ENCODE peak calls at places on chromosomes 13 and 19, in ten cellular contexts. K is transverse colon, Z is spleen, J is endothelial cell of umbilical vein, X is stomach, G is suprapubic skin, O is sigmoid colon, B is breast epithelium, Y is upper lobe of left lung, D is vagina. F is an unnamed sample.

GRCh38 chr19:8877854-8878705 is 45.9 kb downstream of the MBD3L1 start:
- DNase-seq in B (no peak), K (no peak), D (no peak), J (no peak), Z (no peak), Y (no peak), X (no peak), G (no peak), O (no peak), F (no peak)

GRCh38 chr13:41562541-41563178 is 105.3 kb downstream of the RGCC start:
- DNase-seq in Y (no peak), O (no peak), G (no peak), D (no peak), Z (no peak), K (no peak), J (no peak), X (no peak), B (no peak), F (no peak)

GRCh38 chr13:98959299-98959698 is 18.6 kb downstream of the DOCK9 start:
- DNase-seq in D (no peak), O (no peak), K (peak; percentile 37), X (no peak), Z (no peak), G (no peak), Y (no peak), J (no peak), B (no peak), F (no peak)

GRCh38 chr19:54096642-54097106 is 3.9 kb downstream of the OSCAR start:
- DNase-seq in G (no peak), K (peak; percentile 42), J (no peak), B (no peak), X (no peak), Y (no peak), Z (peak; percentile 86), D (no peak), O (peak; percentile 68), F (no peak)

GRCh38 chr13:110006304-110006703 is 219.9 kb upstream of the IRS2 start:
- DNase-seq in D (no peak), X (no peak), G (peak; percentile 84), K (no peak), Y (no peak), J (no peak), O (no peak), B (peak; percentile 88), Z (no peak), F (no peak)

GRCh38 chr13:50574731-50575130 is 268.8 kb downstream of the DLEU7 start:
- DNase-seq in B (no peak), G (no peak), Z (no peak), O (no peak), J (no peak), D (no peak), X (no peak), Y (no peak), K (no peak), F (no peak)

GRCh38 chr13:100573121-100573520 is 15.5 kb downstream of the GGACT start:
- DNase-seq in D (no peak), K (peak; percentile 78), Y (no peak), G (no peak), J (peak; percentile 83), B (peak; percentile 36), Z (no peak), O (peak; percentile 77), X (peak; percentile 82), F (no peak)

GRCh38 chr13:40613954-40614353 is 52.5 kb downstream of the FOXO1 start:
- DNase-seq in D (no peak), J (no peak), G (no peak), O (no peak), K (no peak), Y (no peak), Z (no peak), B (no peak), X (no peak), F (no peak)

GRCh38 chr19:7426986-7427385 is 61.8 kb downstream of the PEX11G start:
- DNase-seq in J (no peak), Z (no peak), B (no peak), X (no peak), O (no peak), K (no peak), Y (no peak), D (no peak), G (no peak), F (no peak)

GRCh38 chr19:53333071-53333465 is 481 bp upstream of the ZNF845 start:
- DNase-seq in X (peak; percentile 42), O (peak; percentile 82), G (peak; percentile 81), K (peak; percentile 44), Z (peak; percentile 85), Y (peak; percentile 58), J (no peak), B (peak; percentile 34), D (no peak), F (no peak)

GRCh38 chr19:10828981-10829821 is 6.8 kb downstream of the TMED1 start:
- DNase-seq in Y (peak; percentile 73), O (no peak), G (no peak), K (no peak), X (no peak), B (no peak), J (no peak), D (no peak), Z (peak; percentile 75), F (no peak)

GRCh38 chr19:18517606-18518005 is 4.3 kb downstream of the ELL start:
- DNase-seq in J (no peak), B (no peak), X (no peak), D (no peak), G (no peak), Y (no peak), Z (no peak), K (no peak), O (no peak), F (no peak)

GRCh38 chr19:11887618-11888531 is at the start of gene ZNF69:
- DNase-seq in J (peak; percentile 33), G (peak; percentile 93), O (peak; percentile 91), Z (peak; percentile 88), D (no peak), Y (peak; percentile 90), X (peak; percentile 93), K (peak; percentile 94), B (peak; percentile 76), F (peak; percentile 31)

GRCh38 chr13:24313449-24313848 is 4.1 kb downstream of the C1QTNF9 start:
- DNase-seq in J (no peak), D (no peak), B (no peak), G (no peak), X (no peak), O (no peak), Y (no peak), Z (no peak), K (no peak), F (no peak)

GRCh38 chr13:20714563-20715339 is 11.3 kb downstream of the IL17D start:
- DNase-seq in O (peak; percentile 82), X (no peak), G (no peak), J (peak; percentile 91), K (no peak), Y (peak; percentile 46), Z (no peak), B (no peak), D (no peak), F (no peak)
- TF ChIP-seq POLR2AphosphoS5 in O (peak; percentile 28), X (no peak), G (no peak), J (peak; percentile 39), K (no peak), Y (no peak), Z (no peak), B (peak; percentile 26), D (no peak), F (no peak)

DNA sequence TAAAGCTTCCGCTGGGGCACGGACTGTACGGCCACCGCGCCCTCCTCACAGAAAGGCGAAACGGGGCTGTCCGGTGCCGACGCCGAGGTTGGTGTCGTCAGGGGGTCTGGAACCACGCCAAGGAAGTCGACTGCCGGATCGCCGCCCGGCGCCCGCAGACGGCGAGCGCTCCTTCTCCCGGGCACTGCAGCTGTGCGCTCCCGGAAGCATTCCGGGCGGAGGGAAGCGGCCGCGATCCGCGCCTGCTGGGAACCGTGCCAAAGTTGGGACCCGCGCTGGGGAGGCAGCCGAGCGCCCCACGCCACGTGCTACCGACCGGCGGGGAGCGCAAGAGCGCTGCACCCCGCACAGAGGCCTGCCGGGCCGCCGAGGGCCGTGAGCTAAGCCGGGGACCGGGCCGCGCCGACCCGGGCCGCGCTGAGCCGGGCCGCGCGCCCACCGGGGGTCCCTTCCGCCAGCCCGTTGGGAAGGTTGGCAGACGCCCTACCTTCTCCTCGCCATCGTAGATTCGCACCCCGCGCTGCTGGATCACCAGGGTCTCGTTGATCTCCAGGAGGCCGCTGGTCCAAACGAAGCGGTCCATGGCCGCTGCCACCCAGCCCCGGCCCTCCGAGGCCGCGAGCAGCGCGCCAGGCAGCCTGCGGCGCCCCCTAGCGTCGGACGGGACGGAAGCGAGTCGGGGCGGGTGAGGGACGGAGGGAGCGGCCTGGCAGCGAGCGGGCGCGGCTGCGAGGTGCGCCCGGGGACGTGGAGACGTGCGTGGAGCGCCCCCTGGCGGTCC is at the start of gene VPS36:
- DNase-seq in O (peak; percentile 97), J (peak; percentile 93), K (peak; percentile 98), D (no peak), B (peak; percentile 91), Z (peak; percentile 100), G (peak; percentile 97), X (peak; percentile 98), Y (peak; percentile 99), F (peak; percentile 73)
- TF ChIP-seq POLR2A in O (peak; percentile 59), J (peak; percentile 61), K (peak; percentile 94), D (no peak), B (peak; percentile 72), Z (no peak), G (peak; percentile 90), X (no peak), Y (peak; percentile 60), F (peak; percentile 89)

GRCh38 chr19:387777-388176 is 21.2 kb downstream of the C2CD4C start:
- DNase-seq in B (no peak), J (no peak), Y (no peak), K (no peak), O (no peak), G (no peak), D (no peak), X (no peak), Z (no peak), F (no peak)

GRCh38 chr19:390386-391198 is 18.4 kb downstream of the C2CD4C start:
- DNase-seq in Y (no peak), Z (peak; percentile 37), B (no peak), K (no peak), J (no peak), D (no peak), O (no peak), G (no peak), X (no peak), F (no peak)

GRCh38 chr19:389935-390289 is 19.0 kb downstream of the C2CD4C start:
- DNase-seq in B (no peak), X (no peak), O (no peak), J (no peak), G (no peak), D (no peak), Z (peak; percentile 18), K (no peak), Y (no peak), F (no peak)

GRCh38 chr19:389246-389934 is 19.6 kb downstream of the C2CD4C start:
- DNase-seq in X (no peak), G (no peak), Y (no peak), D (no peak), Z (peak; percentile 47), B (no peak), O (no peak), J (no peak), K (no peak), F (no peak)

GRCh38 chr19:388691-389090 is 20.3 kb downstream of the C2CD4C start:
- DNase-seq in J (no peak), B (no peak), X (no peak), G (no peak), Y (no peak), Z (no peak), K (no peak), O (no peak), D (no peak), F (no peak)
- TF ChIP-seq POLR2AphosphoS5 in J (no peak), B (no peak), X (no peak), G (no peak), Y (no peak), Z (no peak), K (no peak), O (no peak), D (no peak), F (no peak)

GRCh38 chr19:57410748-57411671 is at the start of gene ZNF17:
- DNase-seq in J (peak; percentile 95), G (peak; percentile 97), Z (peak; percentile 97), D (no peak), B (peak; percentile 92), Y (peak; percentile 87), K (peak; percentile 94), X (peak; percentile 95), O (peak; percentile 96), F (peak; percentile 90)
- TF ChIP-seq POLR2A in J (no peak), G (no peak), Z (no peak), D (no peak), B (no peak), Y (no peak), K (peak; percentile 35), X (no peak), O (peak; percentile 28), F (peak; percentile 74)